ENCODE peak calls at places on chromosomes 4 and X, in four cellular contexts. L, G, Z and B are unnamed samples.

GRCh38 chr4:11429646-11430045 is 952 bp upstream of the HS3ST1 start:
- DNase-seq in L (peak; percentile 35), G (no peak), Z (no peak), B (no peak)

GRCh38 chrX:79366888-79367749 is at the start of gene ITM2A:
- DNase-seq in L (peak; percentile 47), G (no peak), Z (peak; percentile 45), B (peak; percentile 16)

GRCh38 chr4:110087116-110087708 is 111.2 kb downstream of the ELOVL6 start:
- DNase-seq in L (no peak), G (no peak), Z (peak; percentile 93), B (peak; percentile 93)

GRCh38 chr4:88629826-88630225 is 37.5 kb downstream of the HERC3 start:
- DNase-seq in L (no peak), G (no peak), Z (no peak), B (no peak)

GRCh38 chrX:108313662-108314061 is 124.6 kb downstream of the COL4A6 start:
- DNase-seq in L (no peak), G (no peak), Z (peak; percentile 6), B (peak; percentile 48)

GRCh38 chrX:130647468-130647867 is 245.7 kb downstream of the RBMX2 start:
- DNase-seq in L (no peak), G (no peak), Z (no peak), B (no peak)

GRCh38 chr4:38696697-38697096 is 32.7 kb downstream of the KLF3 start:
- DNase-seq in L (no peak), G (no peak), Z (peak; percentile 35), B (no peak)

GRCh38 chrX:137031517-137032377 is 2.0 kb downstream of the GPR101 start:
- DNase-seq in L (peak; percentile 26), G (peak; percentile 40), Z (peak; percentile 19), B (peak; percentile 34)

GRCh38 chr4:91099666-91100065 is 972.5 kb downstream of the CCSER1 start:
- DNase-seq in L (no peak), G (no peak), Z (no peak), B (no peak)

GRCh38 chr4:68465058-68465457 is 17.8 kb downstream of the TMPRSS11E start:
- DNase-seq in L (no peak), G (no peak), Z (no peak), B (no peak)

GRCh38 chrX:53716328-53717088 is 30.0 kb upstream of the HUWE1 start:
- DNase-seq in L (no peak), G (no peak), Z (peak; percentile 14), B (peak; percentile 2)

GRCh38 chrX:152600853-152601635 is 36.7 kb upstream of the GABRQ start:
- DNase-seq in L (no peak), G (no peak), Z (no peak), B (no peak)